ENCODE peak calls at places on chromosome 17, in eight cellular contexts. U is iPS-NIHi11; P is hepatic stellate cell; Y is neuronal stem cell; X is fibroblast of pulmonary artery; J is stimulated activated CD4-positive, alpha-beta T cell treated with anti-CD3 and anti-CD28 coated beads, Interleukin-1b, Interleukin-23, amount 100 ng/mL, for 1 hour; C is anterior cingulate cortex; S is activated effector memory CD4-positive, alpha-beta T cell treated with Interleukin-2 at 50 U/mL for 16 hours. V is an unnamed sample.

GRCh38 chr17:57481901-57482300 is 225.6 kb downstream of the MSI2 start:
- DNase-seq in P (peak), Y (no peak), S (no peak), J (no peak), U (no peak), C (no peak), X (peak), V (no peak)

GRCh38 chr17:56185905-56186783 is 32.9 kb downstream of the ANKFN1 start:
- DNase-seq in P (peak), J (no peak), S (no peak), U (no peak), C (no peak), X (peak), Y (no peak), V (no peak)

GRCh38 chr17:50047488-50048126 is 8.3 kb upstream of the ITGA3 start:
- DNase-seq in U (no peak), X (peak), P (peak), C (no peak), S (no peak), J (no peak), Y (no peak), V (peak)

GRCh38 chr17:66903781-66904180 is 60.7 kb upstream of the CACNG4 start:
- DNase-seq in C (no peak), X (no peak), P (no peak), S (no peak), U (no peak), Y (no peak), J (no peak), V (no peak)

GRCh38 chr17:50184611-50185398 is 16.6 kb downstream of the COL1A1 start:
- DNase-seq in C (no peak), J (no peak), U (peak), X (no peak), Y (no peak), S (no peak), P (no peak), V (no peak)

GRCh38 chr17:21213491-21214014 is 408 bp downstream of the TMEM11 start:
- DNase-seq in C (no peak), Y (no peak), X (peak), U (peak), S (no peak), J (no peak), P (no peak), V (no peak)

GRCh38 chr17:77737442-77738265 is 220.8 kb upstream of the TNRC6C start:
- DNase-seq in J (no peak), U (peak), Y (no peak), C (no peak), P (no peak), S (no peak), X (no peak), V (peak)

GRCh38 chr17:15965510-15965909 is 20.6 kb downstream of the ADORA2B start:
- DNase-seq in C (peak), Y (no peak), P (no peak), S (no peak), U (no peak), J (no peak), X (no peak), V (peak)

GRCh38 chr17:17305282-17305801 is 2.2 kb downstream of the NT5M start:
- DNase-seq in C (no peak), U (no peak), X (no peak), S (peak), P (peak), Y (no peak), J (peak), V (no peak)

GRCh38 chr17:49201481-49201927 is 8.9 kb downstream of the GNGT2 start:
- DNase-seq in S (no peak), P (no peak), J (no peak), C (no peak), Y (no peak), U (no peak), X (peak), V (peak)

GRCh38 chr17:13351046-13351445 is 250.7 kb downstream of the HS3ST3A1 start:
- DNase-seq in P (peak), J (no peak), X (no peak), U (no peak), C (no peak), S (no peak), Y (no peak), V (no peak)

GRCh38 chr17:18182978-18183333 is 672 bp upstream of the ALKBH5 start:
- DNase-seq in S (peak), U (peak), X (peak), C (no peak), P (peak), J (peak), Y (no peak), V (no peak)

GRCh38 chr17:67999291-67999911 is 3.1 kb upstream of the C17orf58 start:
- DNase-seq in Y (no peak), C (no peak), P (no peak), J (no peak), U (peak), X (no peak), S (no peak), V (peak)

GRCh38 chr17:45016823-45017222 is 34.6 kb downstream of the DCAKD start:
- DNase-seq in S (no peak), X (no peak), C (no peak), J (no peak), U (peak), Y (no peak), P (no peak), V (peak)

GRCh38 chr17:12035713-12036112 is 15.0 kb downstream of the MAP2K4 start:
- DNase-seq in P (no peak), Y (no peak), X (no peak), S (no peak), C (no peak), U (no peak), J (no peak), V (no peak)